ENCODE peak calls at places on chromosomes 6 and 20, in six cellular contexts. One of them, this sample, is unnamed.

GRCh38 chr20:54067606-54068174 is 2.7 kb downstream of the BCAS1 start:
- DNase-seq in cardiac muscle cell: peak; percentile 90
- DNase-seq in breast epithelium: peak; percentile 67
- DNase-seq in neuronal stem cell: no peak
- DNase-seq in prostate gland: peak; percentile 48
- DNase-seq in small intestine: peak; percentile 96
- DNase-seq in this sample: no peak

GRCh38 chr6:114096553-114097172 is 125.7 kb upstream of the HDAC2 start:
- DNase-seq in cardiac muscle cell: peak; percentile 77
- DNase-seq in breast epithelium: no peak
- DNase-seq in neuronal stem cell: peak; percentile 3
- DNase-seq in prostate gland: no peak
- DNase-seq in small intestine: peak; percentile 38
- DNase-seq in this sample: no peak

GRCh38 chr6:168956141-168956838 is 297.4 kb downstream of the THBS2 start:
- DNase-seq in cardiac muscle cell: no peak
- DNase-seq in breast epithelium: no peak
- DNase-seq in neuronal stem cell: no peak
- DNase-seq in prostate gland: no peak
- DNase-seq in small intestine: no peak
- DNase-seq in this sample: no peak

GRCh38 chr6:24402697-24403500 is at the start of gene MRS2:
- DNase-seq in cardiac muscle cell: peak; percentile 83
- DNase-seq in breast epithelium: peak; percentile 88
- DNase-seq in neuronal stem cell: peak; percentile 41
- DNase-seq in prostate gland: peak; percentile 90
- DNase-seq in small intestine: peak; percentile 96
- DNase-seq in this sample: peak; percentile 64

GRCh38 chr6:127464881-127465459 is 5.8 kb upstream of the KIAA0408 start:
- DNase-seq in cardiac muscle cell: peak; percentile 77
- DNase-seq in breast epithelium: no peak
- DNase-seq in neuronal stem cell: peak; percentile 48
- DNase-seq in prostate gland: peak; percentile 62
- DNase-seq in small intestine: peak; percentile 62
- DNase-seq in this sample: peak; percentile 18

GRCh38 chr6:93962566-93962965 is 543.2 kb upstream of the EPHA7 start:
- DNase-seq in cardiac muscle cell: no peak
- DNase-seq in breast epithelium: no peak
- DNase-seq in neuronal stem cell: no peak
- DNase-seq in prostate gland: no peak
- DNase-seq in small intestine: no peak
- DNase-seq in this sample: no peak

GRCh38 chr20:57200882-57201723 is 65.3 kb downstream of the BMP7 start:
- DNase-seq in cardiac muscle cell: peak; percentile 37
- DNase-seq in breast epithelium: no peak
- DNase-seq in neuronal stem cell: no peak
- DNase-seq in prostate gland: no peak
- DNase-seq in small intestine: no peak
- DNase-seq in this sample: no peak

GRCh38 chr6:75505426-75505825 is 11.8 kb upstream of the FILIP1 start:
- DNase-seq in cardiac muscle cell: no peak
- DNase-seq in breast epithelium: no peak
- DNase-seq in neuronal stem cell: no peak
- DNase-seq in prostate gland: no peak
- DNase-seq in small intestine: no peak
- DNase-seq in this sample: no peak

GRCh38 chr6:63904844-63905243 is 269.2 kb downstream of the PHF3 start:
- DNase-seq in cardiac muscle cell: no peak
- DNase-seq in breast epithelium: no peak
- DNase-seq in neuronal stem cell: no peak
- DNase-seq in prostate gland: no peak
- DNase-seq in small intestine: no peak
- DNase-seq in this sample: no peak

GRCh38 chr20:37316775-37317170 is 27.3 kb downstream of the MANBAL start:
- DNase-seq in cardiac muscle cell: no peak
- DNase-seq in breast epithelium: no peak
- DNase-seq in neuronal stem cell: no peak
- DNase-seq in prostate gland: no peak
- DNase-seq in small intestine: no peak
- DNase-seq in this sample: no peak

GRCh38 chr6:56772737-56773184 is 130.1 kb upstream of the DST start:
- DNase-seq in cardiac muscle cell: no peak
- DNase-seq in breast epithelium: peak; percentile 39
- DNase-seq in neuronal stem cell: no peak
- DNase-seq in prostate gland: no peak
- DNase-seq in small intestine: no peak
- DNase-seq in this sample: no peak

GRCh38 chr6:159654483-159655098 is 38.5 kb downstream of the SOD2 start:
- DNase-seq in cardiac muscle cell: peak; percentile 65
- DNase-seq in breast epithelium: no peak
- DNase-seq in neuronal stem cell: peak; percentile 48
- DNase-seq in prostate gland: no peak
- DNase-seq in small intestine: peak; percentile 43
- DNase-seq in this sample: no peak

GRCh38 chr6:131950767-131951575 is at the start of gene CCN2:
- DNase-seq in cardiac muscle cell: peak; percentile 91
- DNase-seq in breast epithelium: peak; percentile 90
- DNase-seq in neuronal stem cell: peak; percentile 96
- DNase-seq in prostate gland: peak; percentile 68
- DNase-seq in small intestine: peak; percentile 32
- DNase-seq in this sample: no peak

GRCh38 chr6:66568271-66568670 is 861.2 kb upstream of the EYS start:
- DNase-seq in cardiac muscle cell: no peak
- DNase-seq in breast epithelium: no peak
- DNase-seq in neuronal stem cell: no peak
- DNase-seq in prostate gland: no peak
- DNase-seq in small intestine: no peak
- DNase-seq in this sample: no peak

GRCh38 chr6:31712296-31712695 is 2.9 kb upstream of the LY6G6D start:
- DNase-seq in cardiac muscle cell: no peak
- DNase-seq in breast epithelium: peak; percentile 37
- DNase-seq in neuronal stem cell: no peak
- DNase-seq in prostate gland: no peak
- DNase-seq in small intestine: peak; percentile 54
- DNase-seq in this sample: no peak

GRCh38 chr6:91438570-91438969 is 851.7 kb upstream of the MAP3K7 start:
- DNase-seq in cardiac muscle cell: no peak
- DNase-seq in breast epithelium: no peak
- DNase-seq in neuronal stem cell: no peak
- DNase-seq in prostate gland: no peak
- DNase-seq in small intestine: no peak
- DNase-seq in this sample: no peak

GRCh38 chr20:48787861-48788375 is 39.9 kb downstream of the PREX1 start:
- DNase-seq in cardiac muscle cell: no peak
- DNase-seq in breast epithelium: no peak
- DNase-seq in neuronal stem cell: no peak
- DNase-seq in prostate gland: no peak
- DNase-seq in small intestine: no peak
- DNase-seq in this sample: no peak

GRCh38 chr6:56902551-56903464 is 52.1 kb upstream of the BEND6 start:
- DNase-seq in cardiac muscle cell: peak; percentile 34
- DNase-seq in breast epithelium: no peak
- DNase-seq in neuronal stem cell: peak; percentile 14
- DNase-seq in prostate gland: no peak
- DNase-seq in small intestine: peak; percentile 22
- DNase-seq in this sample: no peak

GRCh38 chr20:8481636-8482035 is 349.6 kb downstream of the PLCB1 start:
- DNase-seq in cardiac muscle cell: no peak
- DNase-seq in breast epithelium: no peak
- DNase-seq in neuronal stem cell: no peak
- DNase-seq in prostate gland: no peak
- DNase-seq in small intestine: no peak
- DNase-seq in this sample: no peak

GRCh38 chr20:9079038-9079731 is 10.3 kb downstream of the PLCB4 start:
- DNase-seq in cardiac muscle cell: no peak
- DNase-seq in breast epithelium: no peak
- DNase-seq in neuronal stem cell: no peak
- DNase-seq in prostate gland: no peak
- DNase-seq in small intestine: no peak
- DNase-seq in this sample: no peak

GRCh38 chr6:164749126-164749758 is 560.2 kb downstream of the C6orf118 start:
- DNase-seq in cardiac muscle cell: no peak
- DNase-seq in breast epithelium: no peak
- DNase-seq in neuronal stem cell: no peak
- DNase-seq in prostate gland: no peak
- DNase-seq in small intestine: no peak
- DNase-seq in this sample: no peak

GRCh38 chr6:12232339-12232738 is 57.8 kb upstream of the EDN1 start:
- DNase-seq in cardiac muscle cell: no peak
- DNase-seq in breast epithelium: no peak
- DNase-seq in neuronal stem cell: no peak
- DNase-seq in prostate gland: no peak
- DNase-seq in small intestine: no peak
- DNase-seq in this sample: no peak

GRCh38 chr6:51218181-51218580 is 399.5 kb downstream of the TFAP2B start:
- DNase-seq in cardiac muscle cell: no peak
- DNase-seq in breast epithelium: no peak
- DNase-seq in neuronal stem cell: no peak
- DNase-seq in prostate gland: no peak
- DNase-seq in small intestine: no peak
- DNase-seq in this sample: no peak

GRCh38 chr6:1872649-1873131 is 263.0 kb downstream of the FOXC1 start:
- DNase-seq in cardiac muscle cell: peak; percentile 91
- DNase-seq in breast epithelium: no peak
- DNase-seq in neuronal stem cell: no peak
- DNase-seq in prostate gland: no peak
- DNase-seq in small intestine: peak; percentile 33
- DNase-seq in this sample: no peak

GRCh38 chr6:100823041-100823440 is 58.1 kb downstream of the ASCC3 start:
- DNase-seq in cardiac muscle cell: no peak
- DNase-seq in breast epithelium: no peak
- DNase-seq in neuronal stem cell: no peak
- DNase-seq in prostate gland: no peak
- DNase-seq in small intestine: no peak
- DNase-seq in this sample: no peak

GRCh38 chr6:155188707-155189496 is 74.9 kb upstream of the CLDN20 start:
- DNase-seq in cardiac muscle cell: no peak
- DNase-seq in breast epithelium: no peak
- DNase-seq in neuronal stem cell: no peak
- DNase-seq in prostate gland: no peak
- DNase-seq in small intestine: no peak
- DNase-seq in this sample: no peak

GRCh38 chr6:130500693-130501092 is 134.9 kb downstream of the TMEM200A start:
- DNase-seq in cardiac muscle cell: no peak
- DNase-seq in breast epithelium: no peak
- DNase-seq in neuronal stem cell: no peak
- DNase-seq in prostate gland: no peak
- DNase-seq in small intestine: no peak
- DNase-seq in this sample: no peak

GRCh38 chr20:37299718-37300529 is 10.5 kb downstream of the MANBAL start:
- DNase-seq in cardiac muscle cell: no peak
- DNase-seq in breast epithelium: no peak
- DNase-seq in neuronal stem cell: no peak
- DNase-seq in prostate gland: no peak
- DNase-seq in small intestine: no peak
- DNase-seq in this sample: no peak

GRCh38 chr20:23048283-23049200 is 930 bp downstream of the THBD start:
- DNase-seq in cardiac muscle cell: peak; percentile 60
- DNase-seq in breast epithelium: no peak
- DNase-seq in neuronal stem cell: peak; percentile 24
- DNase-seq in prostate gland: peak; percentile 17
- DNase-seq in small intestine: peak; percentile 24
- DNase-seq in this sample: no peak

GRCh38 chr20:19397676-19398075 is 185.2 kb downstream of the SLC24A3 start:
- DNase-seq in cardiac muscle cell: no peak
- DNase-seq in breast epithelium: no peak
- DNase-seq in neuronal stem cell: no peak
- DNase-seq in prostate gland: no peak
- DNase-seq in small intestine: no peak
- DNase-seq in this sample: no peak
- H3K9me3 ChIP-seq in cardiac muscle cell: no peaks in the 10 kb centered on the region
- H3K9me3 ChIP-seq in breast epithelium: peaks cover 4% of the 10 kb centered on the region
- H3K9me3 ChIP-seq in neuronal stem cell: peaks cover 2% of the 10 kb centered on the region
- H3K9me3 ChIP-seq in prostate gland: no peaks in the 10 kb centered on the region
- H3K9me3 ChIP-seq in small intestine: no peaks in the 10 kb centered on the region
- H3K9me3 ChIP-seq in this sample: no peaks in the 10 kb centered on the region

GRCh38 chr6:9848094-9848493 is 566.8 kb downstream of the TFAP2A start:
- DNase-seq in cardiac muscle cell: no peak
- DNase-seq in breast epithelium: no peak
- DNase-seq in neuronal stem cell: no peak
- DNase-seq in prostate gland: no peak
- DNase-seq in small intestine: no peak
- DNase-seq in this sample: no peak
- H3K9me3 ChIP-seq in cardiac muscle cell: no peaks in the 10 kb centered on the region
- H3K9me3 ChIP-seq in breast epithelium: peaks cover 37% of the 10 kb centered on the region
- H3K9me3 ChIP-seq in neuronal stem cell: peaks cover 12% of the 10 kb centered on the region
- H3K9me3 ChIP-seq in prostate gland: no peaks in the 10 kb centered on the region
- H3K9me3 ChIP-seq in small intestine: no peaks in the 10 kb centered on the region
- H3K9me3 ChIP-seq in this sample: no peaks in the 10 kb centered on the region

DNA sequence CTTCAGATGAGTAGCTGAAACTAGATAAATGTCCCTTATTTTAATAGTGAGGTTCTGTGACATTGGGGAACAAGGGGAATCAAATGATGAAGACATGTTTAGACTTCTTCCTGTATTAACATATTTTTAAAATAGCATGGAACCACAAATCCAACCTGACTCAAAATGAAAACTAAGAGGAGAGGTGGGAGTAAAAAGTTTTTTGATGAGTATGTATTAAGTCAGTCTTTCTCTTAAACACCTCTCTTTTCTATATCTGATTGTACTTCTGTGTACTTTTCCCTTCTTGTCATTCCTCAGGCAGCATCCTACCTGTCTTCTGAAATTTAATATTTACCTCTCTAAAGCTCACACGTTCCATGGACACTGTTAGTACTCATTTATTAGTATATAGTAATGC is 8.7 kb upstream of the SDHAF4 start:
- DNase-seq in cardiac muscle cell: no peak
- DNase-seq in breast epithelium: no peak
- DNase-seq in neuronal stem cell: no peak
- DNase-seq in prostate gland: no peak
- DNase-seq in small intestine: no peak
- DNase-seq in this sample: no peak
- H3K9me3 ChIP-seq in cardiac muscle cell: no peaks in the 10 kb centered on the region
- H3K9me3 ChIP-seq in breast epithelium: no peaks in the 10 kb centered on the region
- H3K9me3 ChIP-seq in neuronal stem cell: no peaks in the 10 kb centered on the region
- H3K9me3 ChIP-seq in prostate gland: no peaks in the 10 kb centered on the region
- H3K9me3 ChIP-seq in small intestine: no peaks in the 10 kb centered on the region
- H3K9me3 ChIP-seq in this sample: no peaks in the 10 kb centered on the region

GRCh38 chr6:9831783-9832182 is 583.1 kb downstream of the TFAP2A start:
- DNase-seq in cardiac muscle cell: no peak
- DNase-seq in breast epithelium: no peak
- DNase-seq in neuronal stem cell: no peak
- DNase-seq in prostate gland: no peak
- DNase-seq in small intestine: no peak
- DNase-seq in this sample: no peak
- H3K9me3 ChIP-seq in cardiac muscle cell: no peaks in the 10 kb centered on the region
- H3K9me3 ChIP-seq in breast epithelium: no peaks in the 10 kb centered on the region
- H3K9me3 ChIP-seq in neuronal stem cell: no peaks in the 10 kb centered on the region
- H3K9me3 ChIP-seq in prostate gland: no peaks in the 10 kb centered on the region
- H3K9me3 ChIP-seq in small intestine: no peaks in the 10 kb centered on the region
- H3K9me3 ChIP-seq in this sample: no peaks in the 10 kb centered on the region

GRCh38 chr20:15627501-15627903 is 945.7 kb downstream of the KIF16B start:
- DNase-seq in cardiac muscle cell: no peak
- DNase-seq in breast epithelium: no peak
- DNase-seq in neuronal stem cell: no peak
- DNase-seq in prostate gland: no peak
- DNase-seq in small intestine: no peak
- DNase-seq in this sample: no peak
- H3K9me3 ChIP-seq in cardiac muscle cell: no peaks in the 10 kb centered on the region
- H3K9me3 ChIP-seq in breast epithelium: no peaks in the 10 kb centered on the region
- H3K9me3 ChIP-seq in neuronal stem cell: no peaks in the 10 kb centered on the region
- H3K9me3 ChIP-seq in prostate gland: no peaks in the 10 kb centered on the region
- H3K9me3 ChIP-seq in small intestine: no peaks in the 10 kb centered on the region
- H3K9me3 ChIP-seq in this sample: no peaks in the 10 kb centered on the region

GRCh38 chr6:140192018-140192417 is 817.6 kb upstream of the CITED2 start:
- DNase-seq in cardiac muscle cell: no peak
- DNase-seq in breast epithelium: no peak
- DNase-seq in neuronal stem cell: no peak
- DNase-seq in prostate gland: no peak
- DNase-seq in small intestine: no peak
- DNase-seq in this sample: no peak
- H3K9me3 ChIP-seq in cardiac muscle cell: no peaks in the 10 kb centered on the region
- H3K9me3 ChIP-seq in breast epithelium: peaks cover 48% of the 10 kb centered on the region
- H3K9me3 ChIP-seq in neuronal stem cell: peaks cover 12% of the 10 kb centered on the region
- H3K9me3 ChIP-seq in prostate gland: no peaks in the 10 kb centered on the region
- H3K9me3 ChIP-seq in small intestine: no peaks in the 10 kb centered on the region
- H3K9me3 ChIP-seq in this sample: peaks cover 6% of the 10 kb centered on the region